ENCODE peak calls at places on chromosomes 16 and 17, in seven cellular contexts. S is H9, N is IMR-90, W is neuronal stem cell, Z is mesenchymal stem cell, L is trophoblast cell, R is H1. G is an unnamed sample.

GRCh38 chr17:41551370-41551769 is 20.5 kb downstream of the KRT9 start:
- DNase-seq in S (no peak), N (peak; percentile 46), W (no peak), Z (peak; percentile 54), L (no peak), R (no peak), G (no peak)

GRCh38 chr16:29641561-29641960 is 21.5 kb upstream of the SPN start:
- DNase-seq in S (no peak), N (no peak), W (no peak), Z (peak; percentile 14), L (no peak), R (no peak), G (peak; percentile 65)

GRCh38 chr17:78401246-78401645 is 22.8 kb downstream of the PGS1 start:
- DNase-seq in S (no peak), N (peak; percentile 31), W (no peak), Z (peak; percentile 54), L (no peak), R (no peak), G (peak; percentile 51)

GRCh38 chr17:50687200-50688066 is 20.3 kb downstream of the ANKRD40 start:
- DNase-seq in S (peak; percentile 76), N (no peak), W (no peak), Z (no peak), L (no peak), R (no peak), G (peak; percentile 62)

GRCh38 chr16:526181-527014 is 1.1 kb upstream of the CAPN15 start:
- DNase-seq in S (no peak), N (peak; percentile 40), W (no peak), Z (peak; percentile 75), L (peak; percentile 86), R (no peak), G (peak; percentile 87)

GRCh38 chr17:29968271-29968670 is 26.8 kb downstream of the EFCAB5 start:
- DNase-seq in S (no peak), N (peak; percentile 23), W (no peak), Z (no peak), L (no peak), R (no peak), G (no peak)

GRCh38 chr16:2919511-2920255 is 8.0 kb downstream of the FLYWCH1 start:
- DNase-seq in S (peak; percentile 59), N (peak; percentile 74), W (peak; percentile 76), Z (peak; percentile 74), L (peak; percentile 37), R (peak; percentile 83), G (peak; percentile 72)

GRCh38 chr17:21282231-21282630 is 2.3 kb upstream of the MAP2K3 start:
- DNase-seq in S (no peak), N (peak; percentile 98), W (no peak), Z (peak; percentile 98), L (peak; percentile 87), R (no peak), G (peak; percentile 68)

GRCh38 chr17:50097455-50097854 is 2.3 kb downstream of the PDK2 start:
- DNase-seq in S (no peak), N (no peak), W (no peak), Z (no peak), L (no peak), R (no peak), G (no peak)

GRCh38 chr17:63434951-63435571 is 11.0 kb downstream of the CYB561 start:
- DNase-seq in S (peak; percentile 71), N (peak; percentile 25), W (no peak), Z (no peak), L (no peak), R (no peak), G (no peak)

GRCh38 chr16:70294385-70295029 is 4.5 kb upstream of the DDX19B start:
- DNase-seq in S (no peak), N (no peak), W (no peak), Z (no peak), L (no peak), R (no peak), G (no peak)

GRCh38 chr16:81831722-81832126 is 52.6 kb downstream of the PLCG2 start:
- DNase-seq in S (peak; percentile 51), N (no peak), W (no peak), Z (no peak), L (no peak), R (no peak), G (peak; percentile 43)

GRCh38 chr16:3266873-3267537 is 10.6 kb upstream of the MEFV start:
- DNase-seq in S (no peak), N (peak; percentile 35), W (no peak), Z (peak; percentile 57), L (no peak), R (no peak), G (peak; percentile 33)

GRCh38 chr17:68849673-68850260 is 105.4 kb downstream of the ABCA8 start:
- DNase-seq in S (no peak), N (no peak), W (no peak), Z (no peak), L (no peak), R (no peak), G (no peak)

GRCh38 chr17:34613064-34614019 is 34.0 kb downstream of the TMEM132E start:
- DNase-seq in S (no peak), N (no peak), W (peak; percentile 58), Z (no peak), L (no peak), R (peak; percentile 54), G (peak; percentile 68)

GRCh38 chr17:14201595-14201994 is 35.1 kb downstream of the CDRT15 start:
- DNase-seq in S (no peak), N (no peak), W (no peak), Z (no peak), L (no peak), R (no peak), G (no peak)

GRCh38 chr17:50128441-50129302 is 1.3 kb downstream of the SAMD14 start:
- DNase-seq in S (peak; percentile 88), N (peak; percentile 18), W (no peak), Z (peak; percentile 57), L (no peak), R (peak; percentile 84), G (peak; percentile 91)

GRCh38 chr17:58305626-58306025 is 23.0 kb downstream of the TSPOAP1 start:
- DNase-seq in S (peak; percentile 32), N (no peak), W (no peak), Z (no peak), L (no peak), R (peak; percentile 44), G (no peak)

GRCh38 chr17:32998893-32999240 is 7.2 kb downstream of the SPACA3 start:
- DNase-seq in S (no peak), N (peak; percentile 60), W (no peak), Z (peak; percentile 74), L (peak; percentile 77), R (no peak), G (peak; percentile 74)

GRCh38 chr17:6843241-6843890 is 11.8 kb upstream of the TEKT1 start:
- DNase-seq in S (no peak), N (peak; percentile 52), W (peak; percentile 27), Z (peak; percentile 54), L (no peak), R (no peak), G (peak; percentile 53)

GRCh38 chr16:48507886-48508285 is 102.1 kb downstream of the N4BP1 start:
- DNase-seq in S (no peak), N (no peak), W (no peak), Z (no peak), L (no peak), R (no peak), G (no peak)

GRCh38 chr17:81868674-81869220 is 2.4 kb downstream of the ARHGDIA start:
- DNase-seq in S (peak; percentile 78), N (peak; percentile 88), W (no peak), Z (peak; percentile 92), L (peak; percentile 72), R (no peak), G (peak; percentile 89)

GRCh38 chr17:81867952-81868673 is 3.0 kb downstream of the ARHGDIA start:
- DNase-seq in S (peak; percentile 55), N (no peak), W (no peak), Z (no peak), L (no peak), R (no peak), G (no peak)

GRCh38 chr17:81870978-81871386 is at the start of gene ARHGDIA:
- DNase-seq in S (no peak), N (no peak), W (no peak), Z (no peak), L (no peak), R (no peak), G (no peak)

GRCh38 chr17:81870155-81870977 is 771 bp downstream of the ARHGDIA start:
- DNase-seq in S (peak; percentile 62), N (peak; percentile 69), W (no peak), Z (peak; percentile 71), L (no peak), R (peak; percentile 62), G (peak; percentile 64)

GRCh38 chr17:81869221-81870154 is 1.6 kb downstream of the ARHGDIA start:
- DNase-seq in S (peak; percentile 86), N (no peak), W (no peak), Z (peak; percentile 70), L (no peak), R (peak; percentile 90), G (peak; percentile 70)
- H3K4me1 ChIP-seq in S (no peaks in the 10 kb centered on the region), N (peaks cover 35% of the 10 kb centered on the region), W (peaks cover 20% of the 10 kb centered on the region), Z (peaks cover 58% of the 10 kb centered on the region), L (peaks cover 31% of the 10 kb centered on the region), R (peaks cover 15% of the 10 kb centered on the region), G (no peaks in the 10 kb centered on the region)

DNA sequence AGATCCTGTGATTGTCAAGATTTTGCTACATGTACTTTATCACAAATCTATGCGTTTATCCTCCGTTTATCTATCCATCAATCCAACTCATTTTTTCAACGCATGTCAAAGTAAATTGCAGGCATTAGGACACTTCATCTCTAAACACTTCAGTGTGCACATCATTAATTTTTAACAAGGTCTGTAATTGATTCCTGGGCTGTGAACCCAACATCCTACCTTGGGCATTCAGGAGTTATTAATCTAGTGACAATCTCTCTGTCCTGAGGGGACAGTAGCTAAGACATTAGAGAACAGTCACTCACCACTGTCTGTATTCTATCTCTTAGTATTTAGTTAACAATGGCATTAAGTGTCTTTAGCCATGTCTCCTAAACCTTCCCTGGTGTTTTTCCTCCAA is 264.7 kb downstream of the SOX9 start:
- DNase-seq in S (no peak), N (no peak), W (no peak), Z (no peak), L (no peak), R (no peak), G (no peak)
- H3K18ac ChIP-seq in S (no peak overlapping the region), N (no peak overlapping the region), W (no peak overlapping the region), Z (no peak overlapping the region), L (no peak overlapping the region), R (no peak overlapping the region), G (no peak overlapping the region)

GRCh38 chr16:15639061-15639568 is 3.8 kb downstream of the MARF1 start:
- DNase-seq in S (no peak), N (no peak), W (no peak), Z (no peak), L (no peak), R (no peak), G (no peak)

GRCh38 chr16:15636392-15636873 is 6.5 kb downstream of the MARF1 start:
- DNase-seq in S (no peak), N (no peak), W (no peak), Z (no peak), L (no peak), R (no peak), G (no peak)

GRCh38 chr16:15640966-15641365 is 2.0 kb downstream of the MARF1 start:
- DNase-seq in S (no peak), N (no peak), W (no peak), Z (no peak), L (no peak), R (no peak), G (no peak)

GRCh38 chr16:15631730-15632409 is 11.1 kb downstream of the MARF1 start:
- DNase-seq in S (no peak), N (no peak), W (no peak), Z (no peak), L (no peak), R (no peak), G (no peak)

GRCh38 chr16:15635926-15636325 is 7.0 kb downstream of the MARF1 start:
- DNase-seq in S (no peak), N (no peak), W (no peak), Z (no peak), L (no peak), R (no peak), G (no peak)
- H3K4me1 ChIP-seq in S (no peaks in the 10 kb centered on the region), N (no peaks in the 10 kb centered on the region), W (no peaks in the 10 kb centered on the region), Z (peaks cover 3% of the 10 kb centered on the region), L (no peaks in the 10 kb centered on the region), R (no peaks in the 10 kb centered on the region), G (no peaks in the 10 kb centered on the region)

GRCh38 chr16:31148896-31149295 is 970 bp downstream of the PRSS36 start:
- DNase-seq in S (no peak), N (no peak), W (no peak), Z (no peak), L (no peak), R (no peak), G (no peak)
- H3K18ac ChIP-seq in S (no peak overlapping the region), N (no peak overlapping the region), W (no peak overlapping the region), Z (no peak overlapping the region), L (no peak overlapping the region), R (peak overlapping the region; percentile 19), G (no peak overlapping the region)